ENCODE peak calls at places on chromosomes 4 and X, in five cellular contexts. O is heart left ventricle, Z is left ventricle myocardium inferior, H is pancreas, E is tibial artery. N is an unnamed sample. For H3K27me3, the result is how much of the 10 kb centered on the place peaks cover.

GRCh38 chr4:30553721-30554120 is 166.4 kb upstream of the PCDH7 start:
- DNase-seq in O (no peak), Z (no peak), H (no peak), E (no peak), N (no peak)

GRCh38 chrX:140274761-140275525 is 229.9 kb downstream of the SOX3 start:
- DNase-seq in O (no peak), Z (no peak), H (no peak), E (no peak), N (no peak)

GRCh38 chr4:5932021-5932553 is 39.2 kb upstream of the CRMP1 start:
- DNase-seq in O (no peak), Z (no peak), H (no peak), E (no peak), N (no peak)

GRCh38 chrX:50180073-50180940 is 20.5 kb downstream of the AKAP4 start:
- DNase-seq in O (no peak), Z (no peak), H (no peak), E (no peak), N (no peak)

GRCh38 chrX:30905325-30905724 is 16.3 kb upstream of the TAB3 start:
- DNase-seq in O (no peak), Z (no peak), H (no peak), E (no peak), N (no peak)

GRCh38 chr4:95167809-95168208 is 381.0 kb downstream of the UNC5C start:
- DNase-seq in O (no peak), Z (no peak), H (no peak), E (no peak), N (no peak)

GRCh38 chr4:145840162-145840768 is 98.4 kb downstream of the ZNF827 start:
- DNase-seq in O (no peak), Z (no peak), H (no peak), E (no peak), N (no peak)

GRCh38 chr4:8831221-8832129 is 40.2 kb downstream of the HMX1 start:
- DNase-seq in O (no peak), Z (no peak), H (no peak), E (no peak), N (no peak)

GRCh38 chrX:47568656-47569295 is 7.8 kb downstream of the ARAF start:
- DNase-seq in O (no peak), Z (no peak), H (no peak), E (no peak), N (no peak)

DNA sequence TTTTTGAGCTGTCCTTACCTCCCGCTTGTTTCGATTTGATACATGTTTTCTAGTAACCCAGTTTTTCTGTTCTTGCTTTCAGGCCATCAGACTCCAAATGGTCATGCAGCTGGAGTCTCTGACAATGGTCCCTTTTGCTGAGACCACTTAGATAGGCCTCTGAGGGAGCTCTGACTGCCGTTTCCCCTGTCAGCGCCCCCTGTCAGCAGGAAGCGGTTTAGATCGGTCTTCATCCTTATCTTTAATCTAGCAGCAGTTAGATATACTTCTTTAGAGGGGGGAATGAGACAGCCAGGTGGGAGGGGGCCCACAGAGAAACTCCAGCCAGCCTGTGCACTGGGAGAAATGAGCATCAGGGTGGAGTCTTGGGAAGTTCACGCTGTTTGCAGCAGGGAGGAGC is 457.9 kb downstream of the GPAT3 start:
- DNase-seq in O (no peak), Z (no peak), H (no peak), E (no peak), N (no peak)
- TF ChIP-seq CTCF in O (no peak), Z (no peak), H (no peak), E (no peak), N (peak)

GRCh38 chr4:152559641-152560040 is 23.7 kb upstream of the FBXW7 start:
- DNase-seq in O (no peak), Z (no peak), H (no peak), E (no peak), N (no peak)
- H3K27me3 ChIP-seq in O (under half), Z (under half), H (under half), E (under half), N (under half)

DNA sequence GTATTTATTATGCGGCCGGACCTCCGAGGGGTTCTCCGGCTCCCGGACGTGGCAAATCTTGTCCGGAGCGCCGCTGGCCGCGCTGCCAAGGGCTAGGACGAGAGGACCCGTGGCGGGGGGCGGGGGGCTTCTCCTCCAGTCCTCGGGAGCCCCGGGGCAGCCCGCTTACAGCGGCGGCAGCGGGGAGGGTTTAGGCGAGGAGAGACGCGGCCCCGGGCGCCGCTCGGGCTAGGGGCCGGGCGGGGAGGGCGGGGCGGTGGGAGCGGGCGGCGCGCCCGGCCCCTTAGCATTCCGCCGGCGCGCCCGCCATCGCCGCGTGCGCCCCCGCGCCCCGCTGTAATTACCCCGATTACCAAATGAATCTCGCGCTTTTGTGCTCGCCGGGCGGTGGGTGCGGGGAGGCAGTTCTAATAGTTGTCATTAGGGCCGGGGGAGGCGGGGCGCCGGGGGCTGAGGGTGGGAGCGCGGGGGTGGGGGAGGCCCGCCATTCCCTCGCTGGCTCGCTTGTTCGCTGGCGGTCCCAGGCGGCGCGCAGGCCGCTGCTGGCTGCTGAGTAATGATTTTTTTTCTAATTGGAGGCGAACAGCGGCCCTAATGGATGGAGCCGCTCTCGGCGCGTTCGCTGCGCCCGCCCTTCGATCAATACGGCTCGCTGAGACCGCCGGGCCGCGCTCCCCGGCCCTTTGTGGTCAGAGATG is 276.6 kb downstream of the BCOR start:
- DNase-seq in O (peak), Z (peak), H (no peak), E (no peak), N (no peak)
- H3K4me3 ChIP-seq in O (peak), Z (peak), H (no peak), E (peak), N (peak)

DNA sequence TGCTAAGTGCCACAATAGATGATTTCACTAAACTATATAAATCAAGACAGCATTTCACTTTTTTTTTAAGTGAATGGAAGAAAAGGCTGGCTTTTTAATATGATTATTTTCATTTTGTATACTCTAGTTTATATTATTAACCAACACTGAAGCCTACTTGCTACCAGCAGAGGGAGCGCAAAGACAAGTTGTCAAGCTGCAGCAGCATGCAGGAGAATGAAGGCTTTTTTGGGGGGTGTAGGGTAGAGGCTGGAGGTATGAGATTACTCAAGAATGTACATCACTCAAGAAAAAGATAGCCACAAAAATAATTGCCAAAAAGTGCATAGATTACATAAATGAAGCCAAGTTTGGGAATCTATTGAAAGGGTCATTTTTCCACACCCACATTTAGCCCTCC is 519.5 kb downstream of the FGF13 start:
- DNase-seq in O (peak), Z (no peak), H (no peak), E (no peak), N (no peak)
- TF ChIP-seq CTCF in O (no peak), Z (peak), H (no peak), E (peak), N (peak)

DNA sequence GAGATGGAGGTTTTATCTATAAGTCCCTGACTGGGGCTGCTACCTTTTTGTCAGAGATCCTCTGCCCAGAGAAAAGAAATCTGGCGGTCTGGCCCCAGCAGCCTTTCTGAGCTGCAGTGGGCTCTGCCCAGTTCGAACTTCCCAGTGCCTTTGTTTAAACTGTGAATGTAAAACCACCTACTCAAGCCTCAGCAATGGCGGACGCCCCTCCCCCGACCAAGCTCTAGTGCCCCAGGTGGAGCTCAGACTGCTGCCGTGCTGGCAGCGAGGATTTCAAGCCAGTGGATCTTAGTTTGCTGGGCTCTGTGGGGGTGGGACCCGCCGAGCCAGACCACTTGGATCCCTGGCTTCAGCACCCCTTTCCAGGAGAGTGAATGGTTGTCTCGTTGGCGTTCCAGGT is 121.8 kb downstream of the TSPAN5 start:
- DNase-seq in O (no peak), Z (no peak), H (no peak), E (no peak), N (no peak)
- H3K27me3 ChIP-seq in O (under half), Z (under half), H (under half), E (under half), N (under half)

DNA sequence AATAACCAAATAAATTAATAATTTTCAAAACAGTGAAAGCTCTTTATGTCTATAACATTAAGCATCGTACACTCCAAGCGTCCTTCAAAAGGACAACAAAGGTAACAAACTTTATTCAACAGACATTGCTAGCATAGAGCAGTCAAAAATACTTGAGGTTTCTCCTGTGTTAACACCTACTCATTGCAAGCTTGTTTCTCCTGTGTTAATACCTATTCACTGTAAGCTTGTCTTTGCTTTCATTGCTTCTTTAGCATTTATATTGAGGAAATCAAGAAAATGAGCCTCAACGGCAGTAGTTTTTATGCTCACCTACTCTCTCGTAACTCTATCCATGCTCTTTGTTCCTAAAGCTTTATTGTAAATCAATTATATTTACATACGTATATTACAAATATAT is 3.5 kb downstream of the SPOCK3 start:
- DNase-seq in O (no peak), Z (no peak), H (no peak), E (no peak), N (no peak)
- H3K4me3 ChIP-seq in O (no peak), Z (no peak), H (no peak), E (no peak), N (no peak)

DNA sequence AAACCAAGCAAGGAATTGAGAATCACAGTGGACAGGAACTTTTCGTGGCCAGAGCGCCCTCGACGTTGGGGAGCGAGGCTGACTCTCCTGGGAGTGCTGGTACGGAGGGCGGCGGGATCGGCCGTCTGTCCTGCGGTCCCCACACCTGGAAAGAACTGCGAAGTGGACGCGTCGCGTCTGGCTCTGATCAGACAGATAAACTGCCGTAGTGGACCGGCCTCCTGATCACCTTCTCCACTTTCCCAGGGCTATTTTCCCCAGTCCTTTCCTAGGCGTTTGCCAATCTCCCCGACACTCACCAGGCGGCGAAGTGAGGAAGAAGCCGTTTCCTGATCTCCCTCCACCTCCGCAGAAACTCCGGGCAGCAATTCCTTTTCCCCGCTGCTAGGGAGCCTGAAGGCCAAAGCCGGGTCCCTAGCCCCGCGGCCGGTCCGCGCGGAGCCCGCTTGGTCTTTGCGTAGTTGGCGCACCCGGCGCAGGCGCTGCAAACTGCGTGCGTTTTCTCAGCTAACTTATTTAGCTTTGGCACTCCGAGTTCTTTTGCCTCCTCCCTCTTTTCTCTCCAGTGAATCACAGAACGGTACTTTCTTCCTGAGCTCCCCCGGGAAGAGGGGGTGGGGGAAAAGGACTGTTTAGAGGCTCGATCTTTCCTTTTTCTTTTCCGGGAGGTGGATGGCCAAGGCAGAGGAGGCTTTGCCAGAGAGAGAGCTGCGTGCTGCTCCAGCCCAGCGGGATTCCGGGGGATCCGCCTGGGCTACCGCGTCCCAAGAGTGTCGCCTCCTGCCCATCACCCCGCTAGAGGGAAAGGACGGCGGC is at the start of gene ARSJ:
- DNase-seq in O (peak), Z (peak), H (peak), E (peak), N (no peak)
- TF ChIP-seq CTCF in O (no peak), Z (no peak), H (no peak), E (no peak), N (no peak)

GRCh38 chr4:114435118-114435517 is 163.5 kb upstream of the UGT8 start:
- DNase-seq in O (no peak), Z (no peak), H (no peak), E (no peak), N (no peak)
- H3K27me3 ChIP-seq in O (under half), Z (under half), H (under half), E (under half), N (under half)

DNA sequence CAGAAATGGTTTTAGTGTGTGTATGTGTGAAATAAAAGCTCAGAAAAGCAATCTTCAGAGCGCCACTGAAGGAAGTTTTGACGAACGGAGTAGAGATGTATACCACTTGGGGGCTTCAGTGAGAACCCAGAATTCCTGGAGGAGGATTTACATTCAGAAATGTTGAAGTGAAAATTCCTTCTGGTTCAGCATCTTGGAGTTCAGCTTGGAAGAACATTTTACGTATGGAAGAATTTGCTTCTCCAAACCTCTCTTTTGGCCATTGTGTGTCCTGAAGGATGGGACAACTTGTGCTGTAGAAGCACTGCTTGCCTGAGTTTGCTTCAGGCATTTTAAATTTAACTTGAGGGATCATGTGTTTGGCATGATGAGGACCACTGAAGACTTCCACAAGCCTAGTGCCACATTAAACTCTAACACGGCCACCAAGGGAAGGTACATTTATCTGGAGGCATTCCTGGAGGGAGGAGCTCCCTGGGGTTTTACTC is 704 bp downstream of the SHROOM3 start:
- DNase-seq in O (no peak), Z (no peak), H (no peak), E (no peak), N (no peak)
- H3K4me3 ChIP-seq in O (peak), Z (peak), H (no peak), E (peak), N (no peak)

GRCh38 chrX:109393859-109394258 is 88.0 kb downstream of the GUCY2F start:
- DNase-seq in O (no peak), Z (no peak), H (no peak), E (no peak), N (no peak)
- TF ChIP-seq CTCF in O (no peak), Z (no peak), H (no peak), E (no peak), N (peak)

N was measured in GM06990.